ENCODE peak calls at places on chromosome 14, in seven cellular contexts. C, G, R, F, H, L and J are unnamed samples.

GRCh38 chr14:97414718-97415098 is 617.5 kb downstream of the VRK1 start:
- DNase-seq in R (no peak), F (no peak), H (no peak), L (no peak), C (no peak), G (no peak), J (no peak)

GRCh38 chr14:61296707-61297502 is 15.8 kb upstream of the TMEM30B start:
- DNase-seq in G (no peak), L (peak; percentile 44), R (peak; percentile 8), F (no peak), H (no peak), C (no peak), J (peak; percentile 7)

GRCh38 chr14:39279515-39279914 is 45.8 kb downstream of the MIA2 start:
- DNase-seq in G (no peak), C (no peak), H (no peak), L (no peak), F (no peak), R (no peak), J (no peak)

GRCh38 chr14:24334431-24335271 is at the start of gene ADCY4:
- DNase-seq in F (no peak), H (no peak), R (no peak), G (no peak), L (no peak), C (no peak), J (no peak)

GRCh38 chr14:99534863-99535262 is 53.7 kb downstream of the CCNK start:
- DNase-seq in H (no peak), R (no peak), L (no peak), F (no peak), C (no peak), G (no peak), J (no peak)

GRCh38 chr14:95722525-95723190 is 8.7 kb upstream of the TCL1A start:
- DNase-seq in R (no peak), G (no peak), C (no peak), H (no peak), F (no peak), L (no peak), J (no peak)

GRCh38 chr14:23660290-23661226 is 24.4 kb downstream of the DHRS2 start:
- DNase-seq in H (no peak), C (no peak), G (peak; percentile 73), F (no peak), R (no peak), L (no peak), J (no peak)

GRCh38 chr14:68856572-68856971 is 63.7 kb upstream of the ZFP36L1 start:
- DNase-seq in G (no peak), R (no peak), H (no peak), L (no peak), C (no peak), F (no peak), J (no peak)

GRCh38 chr14:58901826-58902225 is 264.1 kb downstream of the DACT1 start:
- DNase-seq in F (no peak), L (no peak), R (no peak), C (no peak), H (no peak), G (no peak), J (no peak)